ENCODE peak calls at places on chromosomes 2 and 18, in five cellular contexts. Z is heart right ventricle; C is NCI-H1092 treated with DMSO at 0.1 percent for 48 hours; M is ureter; Y is stimulated activated naive CD8-positive, alpha-beta T cell treated with anti-CD3 and anti-CD28 coated beads, Interleukin-15, amount 100 ng/mL, for 72 hours. G is an unnamed sample.

GRCh38 chr18:41140506-41140905 is 814.5 kb upstream of the PIK3C3 start:
- DNase-seq in C (no peak), Z (no peak), M (no peak), Y (no peak), G (no peak)

GRCh38 chr2:203782262-203782976 is 76.0 kb downstream of the CD28 start:
- DNase-seq in C (peak), Z (peak), M (no peak), Y (peak), G (no peak)

GRCh38 chr18:57286949-57287348 is 65.4 kb upstream of the ST8SIA3 start:
- DNase-seq in C (no peak), Z (no peak), M (no peak), Y (no peak), G (no peak)

GRCh38 chr18:34867520-34867919 is 157.4 kb downstream of the DTNA start:
- DNase-seq in Z (peak), M (no peak), Y (peak), C (peak), G (peak)

GRCh38 chr2:128305555-128306080 is 13.1 kb downstream of the HS6ST1 start:
- DNase-seq in Z (no peak), Y (no peak), M (no peak), C (peak), G (peak)

GRCh38 chr2:24852026-24852425 is 58.8 kb downstream of the CENPO start:
- DNase-seq in C (no peak), M (no peak), Y (no peak), Z (no peak), G (no peak)

GRCh38 chr18:73118121-73118816 is 250.5 kb upstream of the NETO1 start:
- DNase-seq in M (no peak), Z (no peak), Y (no peak), C (no peak), G (no peak)

GRCh38 chr2:7648381-7648780 is 731.2 kb downstream of the RNF144A start:
- DNase-seq in C (no peak), Z (no peak), M (no peak), Y (no peak), G (no peak)

GRCh38 chr2:169767243-169767888 is 31.3 kb upstream of the SSB start:
- DNase-seq in Y (peak), Z (peak), M (peak), C (peak), G (peak)

GRCh38 chr2:85674417-85674816 is 6.4 kb upstream of the SFTPB start:
- DNase-seq in Z (no peak), M (no peak), C (no peak), Y (no peak), G (no peak)

GRCh38 chr2:110744429-110744828 is 12.1 kb downstream of the ACOXL start:
- DNase-seq in C (no peak), Z (no peak), M (no peak), Y (no peak), G (no peak)

GRCh38 chr18:49344825-49345224 is 115.6 kb downstream of the DYM start:
- DNase-seq in Y (no peak), Z (no peak), M (no peak), C (no peak), G (no peak)

GRCh38 chr18:73511751-73512525 is 635.7 kb downstream of the FBXO15 start:
- DNase-seq in M (no peak), Y (no peak), Z (no peak), C (peak), G (no peak)

GRCh38 chr18:34592961-34593382 is 117.1 kb upstream of the DTNA start:
- DNase-seq in Y (no peak), M (no peak), C (no peak), Z (peak), G (no peak)

GRCh38 chr2:96531872-96532505 is 4.6 kb upstream of the ARID5A start:
- DNase-seq in Z (peak), C (no peak), M (peak), Y (peak), G (peak)

GRCh38 chr2:104862061-104862941 is 8.4 kb downstream of the POU3F3 start:
- DNase-seq in M (no peak), C (no peak), Y (no peak), Z (no peak), G (no peak)

GRCh38 chr2:234708091-234708683 is 211.3 kb upstream of the ARL4C start:
- DNase-seq in Y (no peak), Z (no peak), C (no peak), M (no peak), G (no peak)

GRCh38 chr2:37586663-37587409 is 84.6 kb downstream of the CDC42EP3 start:
- DNase-seq in Z (no peak), Y (no peak), M (no peak), C (no peak), G (no peak)

GRCh38 chr18:657998-658946 is 819 bp downstream of the TYMS start:
- DNase-seq in Z (peak), M (peak), Y (peak), C (peak), G (peak)

GRCh38 chr2:176187306-176188217 is 906 bp upstream of the HOXD1 start:
- DNase-seq in Y (no peak), C (peak), Z (no peak), M (no peak), G (no peak)

GRCh38 chr2:75200140-75200985 is 1.0 kb upstream of the TACR1 start:
- DNase-seq in C (peak), Z (peak), M (peak), Y (peak), G (peak)

GRCh38 chr2:198776616-198777406 is 680.9 kb downstream of the SATB2 start:
- DNase-seq in C (no peak), Y (no peak), Z (no peak), M (no peak), G (no peak)

GRCh38 chr2:11397513-11397912 is 53.1 kb upstream of the ROCK2 start:
- DNase-seq in Z (no peak), M (no peak), Y (no peak), C (no peak), G (no peak)

GRCh38 chr18:23918395-23919032 is 96.0 kb upstream of the TTC39C start:
- DNase-seq in M (peak), Y (peak), C (peak), Z (peak), G (no peak)

GRCh38 chr2:162123806-162124758 is 28.0 kb downstream of the GCG start:
- DNase-seq in Y (no peak), Z (no peak), C (peak), M (no peak), G (peak)

GRCh38 chr2:45804990-45805755 is 153.7 kb downstream of the PRKCE start:
- DNase-seq in M (no peak), Z (no peak), Y (no peak), C (no peak), G (no peak)

G was measured in GM06990.